ENCODE peak calls at places on chromosomes 2 and 18, in six cellular contexts. W, Q, Y, I, F and P are unnamed samples.

GRCh38 chr18:5294113-5294617 is 1.4 kb downstream of the ZBTB14 start:
- DNase-seq in Q (peak; percentile 53), W (no peak), F (peak; percentile 14), Y (no peak), I (no peak), P (no peak)

GRCh38 chr2:23624378-23624777 is 239.4 kb downstream of the KLHL29 start:
- DNase-seq in W (no peak), F (peak; percentile 18), Y (no peak), Q (no peak), I (no peak), P (no peak)

GRCh38 chr2:40554665-40555294 is 102.9 kb upstream of the SLC8A1 start:
- DNase-seq in Q (peak; percentile 24), Y (no peak), W (no peak), F (peak; percentile 64), I (no peak), P (peak; percentile 48)

GRCh38 chr2:52113338-52113737 is 1081.4 kb upstream of the NRXN1 start:
- DNase-seq in Y (no peak), Q (no peak), F (no peak), I (no peak), W (no peak), P (no peak)

GRCh38 chr2:100524331-100524730 is 38.5 kb upstream of the PDCL3 start:
- DNase-seq in I (no peak), W (no peak), Y (no peak), F (peak; percentile 58), Q (no peak), P (no peak)

GRCh38 chr18:57784034-57784815 is 18.9 kb downstream of the ATP8B1 start:
- DNase-seq in Y (no peak), I (no peak), W (no peak), F (peak; percentile 89), Q (no peak), P (no peak)

GRCh38 chr18:40962784-40963183 is 992.2 kb upstream of the PIK3C3 start:
- DNase-seq in W (no peak), I (no peak), Y (no peak), F (peak; percentile 58), Q (no peak), P (no peak)

GRCh38 chr2:112646791-112647720 is 1.3 kb downstream of the SLC20A1 start:
- DNase-seq in F (peak; percentile 42), Y (no peak), I (no peak), W (no peak), Q (no peak), P (no peak)

GRCh38 chr2:171819453-171819852 is 74.6 kb downstream of the SLC25A12 start:
- DNase-seq in W (no peak), Q (no peak), Y (no peak), F (no peak), I (no peak), P (no peak)

GRCh38 chr2:14016289-14016955 is 616.1 kb upstream of the LRATD1 start:
- DNase-seq in Q (no peak), I (no peak), W (no peak), Y (no peak), F (no peak), P (no peak)

GRCh38 chr2:36358317-36358659 is 2.7 kb downstream of the CRIM1 start:
- DNase-seq in W (no peak), Q (no peak), I (no peak), F (peak; percentile 41), Y (no peak), P (no peak)

GRCh38 chr2:121627525-121628050 is 21.7 kb downstream of the CLASP1 start:
- DNase-seq in F (no peak), Y (no peak), Q (no peak), W (no peak), I (no peak), P (no peak)

GRCh38 chr2:235170536-235171510 is 219.0 kb downstream of the SH3BP4 start:
- DNase-seq in W (no peak), I (peak; percentile 89), Y (no peak), Q (no peak), F (peak; percentile 94), P (no peak)

GRCh38 chr2:3759331-3759730 is 56.0 kb downstream of the DCDC2C start:
- DNase-seq in Y (no peak), F (peak; percentile 8), I (peak; percentile 59), W (no peak), Q (no peak), P (no peak)

GRCh38 chr2:38409136-38409903 is 32.2 kb upstream of the ATL2 start:
- DNase-seq in W (no peak), Y (no peak), Q (no peak), I (no peak), F (no peak), P (no peak)

GRCh38 chr2:37365669-37366068 is 21.2 kb downstream of the QPCT start:
- DNase-seq in Q (no peak), W (no peak), Y (no peak), F (peak; percentile 31), I (no peak), P (no peak)

GRCh38 chr2:219706823-219707281 is 79.4 kb downstream of the SLC4A3 start:
- DNase-seq in Y (no peak), I (no peak), W (no peak), Q (no peak), F (peak; percentile 76), P (no peak)

GRCh38 chr2:205218056-205218455 is 464.2 kb upstream of the NRP2 start:
- DNase-seq in F (no peak), Y (no peak), I (no peak), Q (no peak), W (no peak), P (no peak)

GRCh38 chr2:37582371-37582770 is 89.1 kb downstream of the CDC42EP3 start:
- DNase-seq in Q (no peak), F (no peak), Y (no peak), I (no peak), W (no peak), P (no peak)

GRCh38 chr18:47260924-47261701 is 9.7 kb upstream of the SKOR2 start:
- DNase-seq in I (no peak), W (no peak), Q (no peak), Y (no peak), F (no peak), P (no peak)

GRCh38 chr2:54741250-54741649 is 17.8 kb downstream of the EML6 start:
- DNase-seq in Q (no peak), F (peak; percentile 29), I (no peak), W (no peak), Y (no peak), P (no peak)

GRCh38 chr2:20900052-20900636 is 77.2 kb upstream of the LDAH start:
- DNase-seq in Q (no peak), Y (no peak), F (no peak), W (no peak), I (no peak), P (no peak)

GRCh38 chr18:27665264-27665799 is 480.2 kb upstream of the CHST9 start:
- DNase-seq in I (no peak), Y (no peak), Q (no peak), F (no peak), W (no peak), P (no peak)

GRCh38 chr2:37802106-37802791 is 122.8 kb upstream of the RMDN2 start:
- DNase-seq in W (no peak), Q (no peak), I (no peak), F (peak; percentile 71), Y (no peak), P (no peak)

GRCh38 chr2:9990735-9991134 is 39.2 kb downstream of the GRHL1 start:
- DNase-seq in I (no peak), Y (no peak), Q (no peak), F (no peak), W (no peak), P (no peak)

GRCh38 chr2:174024524-174025270 is 59.5 kb upstream of the SP3 start:
- DNase-seq in I (no peak), Y (no peak), W (no peak), Q (no peak), F (no peak), P (no peak)

GRCh38 chr2:223101340-223102039 is 49.5 kb downstream of the KCNE4 start:
- DNase-seq in Q (no peak), W (no peak), F (peak; percentile 65), I (no peak), Y (no peak), P (no peak)

GRCh38 chr2:171018522-171018921 is 89.5 kb downstream of the GORASP2 start:
- DNase-seq in W (no peak), Y (no peak), I (no peak), Q (no peak), F (no peak), P (no peak)

GRCh38 chr2:224023188-224023587 is 15.9 kb downstream of the SERPINE2 start:
- DNase-seq in Y (no peak), Q (no peak), W (no peak), F (peak; percentile 53), I (no peak), P (no peak)

GRCh38 chr2:69196327-69197117 is 183.5 kb downstream of the ANTXR1 start:
- DNase-seq in Q (no peak), I (no peak), W (no peak), F (peak; percentile 92), Y (no peak), P (no peak)

GRCh38 chr2:98822301-98823164 is 91.6 kb upstream of the MGAT4A start:
- DNase-seq in I (no peak), W (peak; percentile 32), Y (peak; percentile 30), F (no peak), Q (peak; percentile 38), P (peak; percentile 82)

GRCh38 chr2:111116843-111117665 is 3.7 kb upstream of the BCL2L11 start:
- DNase-seq in I (peak; percentile 91), Y (peak; percentile 56), W (peak; percentile 40), F (peak; percentile 83), Q (peak; percentile 64), P (peak; percentile 81)

GRCh38 chr18:60984496-60984895 is 348.7 kb upstream of the CDH20 start:
- DNase-seq in W (no peak), Q (no peak), I (no peak), F (no peak), Y (no peak), P (no peak)

GRCh38 chr2:43426305-43427031 is 169.4 kb downstream of the THADA start:
- DNase-seq in W (peak; percentile 47), Q (peak; percentile 63), Y (peak; percentile 30), F (peak; percentile 99), I (no peak), P (peak; percentile 62)

GRCh38 chr18:68735498-68736343 is 20.8 kb upstream of the TMX3 start:
- DNase-seq in F (peak; percentile 71), I (no peak), Q (no peak), W (no peak), Y (no peak), P (peak; percentile 9)